ENCODE peak calls at places on chromosomes 1 and 21, in five cellular contexts. A is cardiac muscle cell; M is ecto neural progenitor cell; U is activated T-helper 1 cell treated with anti-CD3 and anti-CD28 coated beads, Interleukin-12 subunit alpha, Interleukin-12 subunit beta, Interleukin-2, Interleukin-4 antibody, amounts not matched to agents 30 ng/mL and 10 ng/mL and 1 ng/mL, durations not matched to agents 14 hours and 24 hours and 36 hours; F is epithelial cell of esophagus. E is an unnamed sample.

GRCh38 chr21:43929217-43929971 is 64.4 kb downstream of the AGPAT3 start:
- DNase-seq in F (no peak), U (no peak), M (no peak), A (no peak), E (peak)

GRCh38 chr1:223628233-223628632 is 37.3 kb downstream of the CAPN8 start:
- DNase-seq in U (no peak), M (peak), A (peak), F (peak), E (peak)

GRCh38 chr1:18823438-18823837 is 36.0 kb downstream of the TAS1R2 start:
- DNase-seq in F (peak), M (no peak), A (no peak), U (no peak), E (no peak)

GRCh38 chr21:18772404-18772803 is 368.8 kb upstream of the TMPRSS15 start:
- DNase-seq in A (no peak), U (no peak), M (no peak), F (peak), E (no peak)

GRCh38 chr1:70866522-70867256 is 180.9 kb downstream of the PTGER3 start:
- DNase-seq in U (no peak), A (no peak), M (no peak), F (no peak), E (no peak)

GRCh38 chr1:165632152-165632469 is 1.1 kb downstream of the MGST3 start:
- DNase-seq in F (no peak), A (peak), M (peak), U (no peak), E (peak)

GRCh38 chr1:58618303-58618702 is 41.3 kb upstream of the TACSTD2 start:
- DNase-seq in F (peak), U (no peak), M (no peak), A (no peak), E (no peak)

GRCh38 chr1:114088392-114089299 is 65.0 kb downstream of the SYT6 start:
- DNase-seq in U (no peak), A (no peak), M (no peak), F (no peak), E (no peak)

GRCh38 chr1:200971955-200972711 is 51.4 kb downstream of the KIF21B start:
- DNase-seq in A (peak), U (peak), M (peak), F (peak), E (peak)

GRCh38 chr1:153288634-153289275 is 24.0 kb downstream of the PGLYRP3 start:
- DNase-seq in A (no peak), F (peak), M (peak), U (no peak), E (no peak)

GRCh38 chr1:214422137-214422671 is 129.2 kb downstream of the PTPN14 start:
- DNase-seq in U (no peak), A (no peak), F (peak), M (no peak), E (no peak)

GRCh38 chr1:228411121-228411520 is 4.5 kb upstream of the TRIM11 start:
- DNase-seq in U (no peak), M (no peak), F (no peak), A (no peak), E (no peak)

GRCh38 chr1:234770031-234770795 is 160.2 kb upstream of the IRF2BP2 start:
- DNase-seq in F (no peak), A (no peak), U (no peak), M (peak), E (no peak)

GRCh38 chr1:165886988-165887387 is 59.6 kb downstream of the UCK2 start:
- DNase-seq in F (no peak), A (no peak), M (no peak), U (no peak), E (no peak)

GRCh38 chr1:168408531-168409242 is 128.0 kb downstream of the TBX19 start:
- DNase-seq in M (no peak), A (no peak), U (peak), F (peak), E (no peak)

GRCh38 chr1:199931666-199932377 is 95.7 kb upstream of the NR5A2 start:
- DNase-seq in U (no peak), A (no peak), M (no peak), F (no peak), E (no peak)

GRCh38 chr1:75908717-75909152 is 23.5 kb downstream of the ASB17 start:
- DNase-seq in F (peak), A (peak), U (no peak), M (peak), E (peak)

GRCh38 chr1:226181996-226182714 is 4.4 kb downstream of the ACBD3 start:
- DNase-seq in A (peak), F (peak), M (no peak), U (no peak), E (peak)

GRCh38 chr1:201001962-201002361 is 21.6 kb downstream of the KIF21B start:
- DNase-seq in A (no peak), M (no peak), U (no peak), F (no peak), E (no peak)

GRCh38 chr1:35592991-35593769 is 20.1 kb downstream of the TFAP2E start:
- DNase-seq in M (no peak), U (no peak), F (no peak), A (peak), E (no peak)